ENCODE peak calls at places on chromosome 22, in five cellular contexts. U is left ventricle myocardium inferior; P is upper lobe of right lung; I is effector memory CD4-positive, alpha-beta T cell; G is transverse colon. A is an unnamed sample.
A peak's percentile ranks its signal among the peaks of the same experiment; 100 is the strongest.

GRCh38 chr22:37428649-37429586 is 1.6 kb upstream of the ELFN2 start:
- DNase-seq in U (peak; percentile 49), I (peak; percentile 27), G (peak; percentile 45), P (no peak), A (peak; percentile 65)

GRCh38 chr22:46348099-46348695 is 12.7 kb downstream of the TRMU start:
- DNase-seq in I (no peak), U (no peak), P (no peak), G (no peak), A (peak; percentile 27)

GRCh38 chr22:36136475-36136874 is 24.1 kb downstream of the APOL3 start:
- DNase-seq in I (no peak), P (no peak), G (no peak), U (no peak), A (no peak)

GRCh38 chr22:47307812-47308211 is 545.4 kb downstream of the TBC1D22A start:
- DNase-seq in P (no peak), G (no peak), U (no peak), I (no peak), A (no peak)

GRCh38 chr22:25362215-25362882 is 142.9 kb downstream of the CRYBB2 start:
- DNase-seq in U (peak; percentile 58), I (peak; percentile 20), P (peak; percentile 78), G (peak; percentile 73), A (no peak)

GRCh38 chr22:50683994-50684371 is 11.4 kb downstream of the SHANK3 start:
- DNase-seq in I (no peak), G (no peak), P (no peak), U (no peak), A (no peak)

GRCh38 chr22:39317084-39317755 is 2.2 kb downstream of the RPL3 start:
- DNase-seq in G (peak; percentile 60), I (no peak), U (no peak), P (no peak), A (no peak)

GRCh38 chr22:44645083-44645482 is 56.9 kb upstream of the PRR5 start:
- DNase-seq in P (no peak), I (no peak), G (no peak), U (no peak), A (no peak)

GRCh38 chr22:47818496-47818895 is 1056.0 kb downstream of the TBC1D22A start:
- DNase-seq in I (no peak), U (no peak), G (no peak), P (no peak), A (no peak)

GRCh38 chr22:37661160-37661924 is 2.8 kb downstream of the PDXP start:
- DNase-seq in P (no peak), G (no peak), U (no peak), I (no peak), A (no peak)

GRCh38 chr22:46003271-46004091 is 26.5 kb upstream of the WNT7B start:
- DNase-seq in U (peak; percentile 14), G (no peak), I (no peak), P (peak; percentile 63), A (peak; percentile 47)

GRCh38 chr22:48593551-48593950 is 1234.1 kb downstream of the BRD1 start:
- DNase-seq in G (no peak), I (no peak), U (no peak), P (no peak), A (no peak)

GRCh38 chr22:38924197-38924952 is 33.0 kb upstream of the APOBEC3A start:
- DNase-seq in I (no peak), G (peak; percentile 88), U (peak; percentile 72), P (peak; percentile 83), A (peak; percentile 75)

GRCh38 chr22:37345863-37346514 is 63.7 kb downstream of the CYTH4 start:
- DNase-seq in P (no peak), U (peak; percentile 31), G (peak; percentile 14), I (no peak), A (no peak)

GRCh38 chr22:36465232-36466021 is 16.0 kb downstream of the TXN2 start:
- DNase-seq in U (peak; percentile 75), G (peak; percentile 80), P (peak; percentile 87), I (no peak), A (peak; percentile 95)

GRCh38 chr22:45516923-45517675 is 14.4 kb downstream of the FBLN1 start:
- DNase-seq in I (no peak), U (no peak), P (no peak), G (no peak), A (no peak)

GRCh38 chr22:38440747-38441350 is 14.2 kb downstream of the KCNJ4 start:
- DNase-seq in U (no peak), I (no peak), P (no peak), G (no peak), A (no peak)

GRCh38 chr22:44045171-44045570 is 21.1 kb downstream of the PARVB start:
- DNase-seq in I (no peak), P (no peak), G (no peak), U (no peak), A (no peak)

GRCh38 chr22:50691521-50691920 is 18.9 kb downstream of the SHANK3 start:
- DNase-seq in G (peak; percentile 23), I (no peak), U (no peak), P (no peak), A (peak; percentile 18)

GRCh38 chr22:24496234-24496633 is 1.1 kb downstream of the UPB1 start:
- DNase-seq in U (no peak), G (no peak), I (no peak), P (no peak), A (no peak)

GRCh38 chr22:37176464-37177061 is 11.5 kb downstream of the C1QTNF6 start:
- DNase-seq in P (peak; percentile 80), U (peak; percentile 79), G (peak; percentile 52), I (no peak), A (peak; percentile 65)

GRCh38 chr22:30195245-30196140 is 51.1 kb downstream of the LIF start:
- DNase-seq in P (no peak), I (no peak), G (no peak), U (no peak), A (no peak)

GRCh38 chr22:29877620-29878019 is 5.4 kb upstream of the MTMR3 start:
- DNase-seq in P (no peak), U (no peak), G (no peak), I (no peak), A (no peak)

GRCh38 chr22:29945435-29945834 is 62.5 kb downstream of the MTMR3 start:
- DNase-seq in I (no peak), P (no peak), G (no peak), U (no peak), A (no peak)

GRCh38 chr22:36671398-36671797 is 32.2 kb downstream of the CACNG2 start:
- DNase-seq in U (no peak), G (no peak), I (no peak), P (no peak), A (no peak)

GRCh38 chr22:25759825-25760231 is 17.8 kb downstream of the MYO18B start:
- DNase-seq in U (no peak), G (no peak), I (no peak), P (no peak), A (no peak)

GRCh38 chr22:32426881-32427280 is 14.8 kb upstream of the RTCB start:
- DNase-seq in G (no peak), U (no peak), I (no peak), P (no peak), A (no peak)

GRCh38 chr22:35440129-35440528 is 40.2 kb downstream of the MCM5 start:
- DNase-seq in P (no peak), G (no peak), I (no peak), U (peak; percentile 39), A (no peak)

GRCh38 chr22:42074153-42074750 is at the start of gene PHETA2:
- DNase-seq in G (peak; percentile 63), I (no peak), P (peak; percentile 85), U (peak; percentile 57), A (no peak)

GRCh38 chr22:49666146-49666809 is 161.4 kb downstream of the BRD1 start:
- DNase-seq in G (peak; percentile 2), P (peak; percentile 21), U (no peak), I (no peak), A (no peak)

GRCh38 chr22:50635591-50635990 is 7.6 kb upstream of the ARSA start:
- DNase-seq in I (no peak), P (no peak), G (no peak), U (no peak), A (no peak)

GRCh38 chr22:30021881-30022619 is 58.2 kb upstream of the HORMAD2 start:
- DNase-seq in P (no peak), I (no peak), U (peak; percentile 27), G (no peak), A (no peak)

GRCh38 chr22:43273902-43274484 is 69.2 kb downstream of the SCUBE1 start:
- DNase-seq in G (no peak), U (no peak), P (no peak), I (peak; percentile 9), A (no peak)

GRCh38 chr22:19317865-19318264 is 26.3 kb upstream of the CLTCL1 start:
- DNase-seq in G (no peak), I (no peak), U (no peak), P (no peak), A (no peak)

GRCh38 chr22:44344407-44344806 is 31.7 kb upstream of the SHISAL1 start:
- DNase-seq in U (no peak), I (no peak), G (no peak), P (no peak), A (no peak)

GRCh38 chr22:29664731-29665130 is 55.1 kb upstream of the CABP7 start:
- DNase-seq in I (no peak), P (no peak), G (no peak), U (no peak), A (no peak)

GRCh38 chr22:49448546-49448945 is 379.1 kb downstream of the BRD1 start:
- DNase-seq in U (no peak), I (no peak), P (no peak), G (no peak), A (no peak)

GRCh38 chr22:27132896-27133500 is 475.6 kb downstream of the MIAT start:
- DNase-seq in U (no peak), I (no peak), G (no peak), P (no peak), A (no peak)
- H3K27ac ChIP-seq in U (no peak overlapping the region), I (no peak overlapping the region), G (no peak overlapping the region), P (no peak overlapping the region), A (no peak overlapping the region)

GRCh38 chr22:17918840-17919239 is 105.5 kb downstream of the MICAL3 start:
- DNase-seq in G (no peak), I (no peak), P (no peak), U (no peak), A (no peak)
- H3K4me1 ChIP-seq in G (peaks cover 64% of the 10 kb centered on the region), I (peaks cover 4% of the 10 kb centered on the region), P (peaks cover 47% of the 10 kb centered on the region), U (peaks cover 98% of the 10 kb centered on the region), A (peaks cover 4% of the 10 kb centered on the region)

DNA sequence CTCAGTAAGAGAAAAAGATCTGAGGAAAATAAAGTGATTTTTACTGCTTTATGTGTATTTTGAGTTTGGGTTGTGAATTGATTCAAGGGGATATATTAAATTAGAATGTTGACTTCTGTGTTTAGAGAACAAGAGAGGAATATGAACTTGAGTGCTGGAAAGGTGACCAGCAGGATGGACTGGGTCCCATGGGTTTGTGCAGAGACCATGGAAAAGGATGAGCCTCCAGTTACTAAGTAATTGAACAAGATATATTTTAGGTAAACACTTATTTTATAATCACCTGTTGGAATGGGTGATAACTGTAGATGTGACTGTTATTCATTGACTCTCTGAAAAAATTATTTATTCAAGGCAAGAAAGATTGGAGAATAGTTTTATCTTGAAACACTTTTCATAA is 82.0 kb upstream of the TOP3B start:
- DNase-seq in G (no peak), I (no peak), U (no peak), P (no peak), A (no peak)
- H3K27ac ChIP-seq in G (no peak overlapping the region), I (no peak overlapping the region), U (no peak overlapping the region), P (no peak overlapping the region), A (no peak overlapping the region)

DNA sequence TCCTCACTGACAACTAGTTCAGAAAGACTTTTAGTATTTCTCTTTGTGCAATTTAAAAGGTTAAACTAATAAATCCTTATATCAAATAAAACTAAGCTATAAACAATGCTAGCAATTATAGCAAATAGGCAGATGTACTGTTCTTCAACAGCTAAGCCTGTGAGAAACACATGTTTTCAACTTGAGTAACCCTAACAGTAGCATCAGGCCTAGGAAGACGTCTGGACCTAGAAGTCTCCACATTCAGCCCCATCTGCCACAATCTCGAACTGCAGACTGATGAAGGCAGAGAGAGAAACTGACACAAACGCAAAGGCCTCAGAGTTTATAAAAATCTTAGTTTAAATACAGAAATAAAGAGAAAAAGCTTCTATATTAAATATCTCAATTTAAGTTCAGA is 2.5 kb downstream of the ST13 start:
- DNase-seq in U (no peak), P (no peak), I (no peak), G (no peak), A (no peak)
- H3K4me1 ChIP-seq in U (peaks cover 75% of the 10 kb centered on the region), P (peaks cover 41% of the 10 kb centered on the region), I (peaks cover 24% of the 10 kb centered on the region), G (peaks cover 36% of the 10 kb centered on the region), A (peaks cover 4% of the 10 kb centered on the region)

A was measured in right lobe of liver.